ENCODE peak calls at places on chromosomes 4 and X, in ten cellular contexts. A is lower lobe of right lung, U is GM13976, Q is right lobe of liver, S is COLO829, J is T-helper 2 cell, G is nucleus accumbens, D is hippocampal formation, T is ovary, V is cardiac muscle cell. Z is an unnamed sample.

GRCh38 chr4:69098470-69098869 is 2.2 kb downstream of the UGT2B7 start:
- DNase-seq in D (no peak), U (no peak), A (no peak), S (no peak), T (no peak), G (no peak), V (no peak), J (no peak), Q (no peak), Z (no peak)

GRCh38 chr4:99402765-99403164 is 32.4 kb downstream of the ADH7 start:
- DNase-seq in A (no peak), T (no peak), G (no peak), V (no peak), S (no peak), U (no peak), D (no peak), J (no peak), Q (no peak), Z (no peak)

GRCh38 chr4:128384091-128384520 is 96.5 kb upstream of the PGRMC2 start:
- DNase-seq in J (no peak), U (no peak), Q (no peak), S (no peak), V (peak; percentile 86), D (no peak), T (no peak), G (no peak), A (no peak), Z (no peak)

GRCh38 chrX:141220342-141221008 is 21.8 kb downstream of the SPANXC start:
- DNase-seq in V (peak; percentile 59), J (no peak), Q (no peak), G (no peak), T (no peak), U (no peak), S (peak; percentile 25), A (no peak), D (no peak), Z (no peak)

GRCh38 chrX:118350715-118351114 is 4.8 kb downstream of the WDR44 start:
- DNase-seq in V (no peak), U (no peak), D (no peak), J (no peak), T (no peak), G (no peak), A (no peak), S (no peak), Q (no peak), Z (no peak)

GRCh38 chrX:112651766-112652165 is 28.0 kb downstream of the LHFPL1 start:
- DNase-seq in V (no peak), U (no peak), Q (no peak), J (no peak), S (no peak), T (no peak), A (no peak), G (no peak), D (no peak), Z (no peak)

GRCh38 chr4:152220201-152220666 is 315.7 kb downstream of the FBXW7 start:
- DNase-seq in S (no peak), D (no peak), J (no peak), Q (no peak), T (no peak), A (no peak), G (no peak), U (no peak), V (no peak), Z (no peak)

GRCh38 chrX:19007011-19007410 is 23.1 kb upstream of the PHKA2 start:
- DNase-seq in S (no peak), D (no peak), V (no peak), J (no peak), Q (no peak), G (no peak), U (no peak), A (no peak), T (no peak), Z (no peak)

GRCh38 chr4:181301735-181302380 is 941.3 kb upstream of the TENM3 start:
- DNase-seq in Q (peak; percentile 61), U (peak; percentile 21), A (peak; percentile 58), V (peak; percentile 14), G (no peak), D (no peak), S (peak; percentile 24), T (no peak), J (no peak), Z (peak; percentile 89)

GRCh38 chr4:14810121-14810520 is 192.2 kb upstream of the CPEB2 start:
- DNase-seq in A (no peak), T (no peak), Q (no peak), G (no peak), D (no peak), U (no peak), J (no peak), V (no peak), S (no peak), Z (no peak)

GRCh38 chr4:40046311-40046980 is 10.2 kb upstream of the N4BP2 start:
- DNase-seq in G (no peak), Q (peak; percentile 76), V (peak; percentile 90), J (no peak), A (peak; percentile 60), T (no peak), D (no peak), U (no peak), S (no peak), Z (peak; percentile 24)